ENCODE peak calls at places on chromosomes 5 and 9, in six cellular contexts. One of them, this sample, is unnamed. For H3K36me3, the result is how much of the 10 kb centered on the place peaks cover.

GRCh38 chr5:107930891-107931290 is 260.2 kb upstream of the EFNA5 start:
- DNase-seq in body of pancreas: no peak
- DNase-seq in NT2/D1: no peak
- DNase-seq in SJSA1: no peak
- DNase-seq in DND-41: no peak
- DNase-seq in psoas muscle: no peak
- DNase-seq in this sample: no peak

GRCh38 chr5:4228708-4229107 is 633.1 kb downstream of the IRX1 start:
- DNase-seq in body of pancreas: no peak
- DNase-seq in SJSA1: no peak
- DNase-seq in psoas muscle: no peak
- DNase-seq in NT2/D1: no peak
- DNase-seq in DND-41: no peak
- DNase-seq in this sample: no peak

GRCh38 chr5:117494208-117494607 is 919.6 kb upstream of the SEMA6A start:
- DNase-seq in psoas muscle: no peak
- DNase-seq in NT2/D1: no peak
- DNase-seq in SJSA1: no peak
- DNase-seq in DND-41: no peak
- DNase-seq in body of pancreas: no peak
- DNase-seq in this sample: no peak

GRCh38 chr5:120610145-120610544 is 146.0 kb downstream of the PRR16 start:
- DNase-seq in DND-41: no peak
- DNase-seq in body of pancreas: no peak
- DNase-seq in SJSA1: no peak
- DNase-seq in NT2/D1: no peak
- DNase-seq in psoas muscle: no peak
- DNase-seq in this sample: no peak

GRCh38 chr9:128098017-128098935 is 29.3 kb downstream of the PTGES2 start:
- DNase-seq in NT2/D1: peak
- DNase-seq in SJSA1: peak
- DNase-seq in psoas muscle: peak
- DNase-seq in DND-41: peak
- DNase-seq in body of pancreas: peak
- DNase-seq in this sample: peak

GRCh38 chr9:2281031-2281802 is 266.1 kb downstream of the SMARCA2 start:
- DNase-seq in psoas muscle: no peak
- DNase-seq in SJSA1: no peak
- DNase-seq in NT2/D1: peak
- DNase-seq in body of pancreas: no peak
- DNase-seq in DND-41: no peak
- DNase-seq in this sample: no peak

GRCh38 chr5:96699186-96699820 is 37.1 kb downstream of the CAST start:
- DNase-seq in DND-41: no peak
- DNase-seq in psoas muscle: no peak
- DNase-seq in SJSA1: no peak
- DNase-seq in body of pancreas: no peak
- DNase-seq in NT2/D1: no peak
- DNase-seq in this sample: no peak

GRCh38 chr5:177444106-177445051 is 2.2 kb upstream of the PRR7 start:
- DNase-seq in DND-41: no peak
- DNase-seq in psoas muscle: no peak
- DNase-seq in body of pancreas: no peak
- DNase-seq in SJSA1: no peak
- DNase-seq in NT2/D1: no peak
- DNase-seq in this sample: peak

GRCh38 chr5:2207966-2208544 is 325.3 kb upstream of the IRX4 start:
- DNase-seq in psoas muscle: no peak
- DNase-seq in body of pancreas: peak
- DNase-seq in DND-41: no peak
- DNase-seq in SJSA1: peak
- DNase-seq in NT2/D1: peak
- DNase-seq in this sample: no peak

GRCh38 chr5:178116406-178116885 is 3.1 kb downstream of the N4BP3 start:
- DNase-seq in body of pancreas: no peak
- DNase-seq in NT2/D1: no peak
- DNase-seq in psoas muscle: no peak
- DNase-seq in SJSA1: peak
- DNase-seq in DND-41: peak
- DNase-seq in this sample: peak

GRCh38 chr9:129027685-129028191 is 393 bp downstream of the SH3GLB2 start:
- DNase-seq in SJSA1: no peak
- DNase-seq in NT2/D1: peak
- DNase-seq in body of pancreas: peak
- DNase-seq in psoas muscle: no peak
- DNase-seq in DND-41: peak
- DNase-seq in this sample: no peak

GRCh38 chr5:39102684-39103155 is 28.5 kb upstream of the RICTOR start:
- DNase-seq in NT2/D1: no peak
- DNase-seq in body of pancreas: no peak
- DNase-seq in SJSA1: no peak
- DNase-seq in DND-41: no peak
- DNase-seq in psoas muscle: no peak
- DNase-seq in this sample: no peak

GRCh38 chr9:134429481-134429880 is 103.2 kb downstream of the RXRA start:
- DNase-seq in body of pancreas: no peak
- DNase-seq in NT2/D1: no peak
- DNase-seq in SJSA1: no peak
- DNase-seq in psoas muscle: no peak
- DNase-seq in DND-41: no peak
- DNase-seq in this sample: no peak

GRCh38 chr9:19116391-19116790 is 10.9 kb downstream of the PLIN2 start:
- DNase-seq in NT2/D1: no peak
- DNase-seq in body of pancreas: no peak
- DNase-seq in psoas muscle: peak
- DNase-seq in SJSA1: no peak
- DNase-seq in DND-41: no peak
- DNase-seq in this sample: no peak

GRCh38 chr5:29389993-29390392 is 1803.5 kb upstream of the CDH6 start:
- DNase-seq in SJSA1: no peak
- DNase-seq in NT2/D1: no peak
- DNase-seq in body of pancreas: no peak
- DNase-seq in psoas muscle: no peak
- DNase-seq in DND-41: no peak
- DNase-seq in this sample: no peak

GRCh38 chr9:5562806-5563416 is 52.6 kb downstream of the PDCD1LG2 start:
- DNase-seq in psoas muscle: no peak
- DNase-seq in body of pancreas: no peak
- DNase-seq in NT2/D1: no peak
- DNase-seq in DND-41: no peak
- DNase-seq in SJSA1: no peak
- DNase-seq in this sample: no peak

GRCh38 chr9:127970401-127971313 is 10.1 kb downstream of the EEIG1 start:
- DNase-seq in psoas muscle: no peak
- DNase-seq in body of pancreas: no peak
- DNase-seq in DND-41: no peak
- DNase-seq in SJSA1: no peak
- DNase-seq in NT2/D1: no peak
- DNase-seq in this sample: peak

GRCh38 chr9:128505414-128505765 is 871 bp downstream of the GLE1 start:
- DNase-seq in DND-41: no peak
- DNase-seq in NT2/D1: no peak
- DNase-seq in psoas muscle: no peak
- DNase-seq in SJSA1: no peak
- DNase-seq in body of pancreas: no peak
- DNase-seq in this sample: no peak

GRCh38 chr9:127634021-127634420 is 21.9 kb downstream of the STXBP1 start:
- DNase-seq in psoas muscle: no peak
- DNase-seq in NT2/D1: no peak
- DNase-seq in body of pancreas: no peak
- DNase-seq in DND-41: no peak
- DNase-seq in SJSA1: no peak
- DNase-seq in this sample: no peak

GRCh38 chr9:134536101-134536900 is 105.3 kb upstream of the COL5A1 start:
- DNase-seq in SJSA1: peak
- DNase-seq in psoas muscle: peak
- DNase-seq in NT2/D1: no peak
- DNase-seq in body of pancreas: no peak
- DNase-seq in DND-41: no peak
- DNase-seq in this sample: no peak

GRCh38 chr9:71725590-71726338 is 42.5 kb downstream of the CEMIP2 start:
- DNase-seq in DND-41: no peak
- DNase-seq in SJSA1: no peak
- DNase-seq in body of pancreas: no peak
- DNase-seq in NT2/D1: no peak
- DNase-seq in psoas muscle: no peak
- DNase-seq in this sample: no peak

GRCh38 chr9:78238061-78239038 is 2.5 kb downstream of the CEP78 start:
- DNase-seq in psoas muscle: no peak
- DNase-seq in NT2/D1: no peak
- DNase-seq in DND-41: no peak
- DNase-seq in SJSA1: no peak
- DNase-seq in body of pancreas: no peak
- DNase-seq in this sample: peak

GRCh38 chr5:151895660-151896040 is 29.0 kb downstream of the GLRA1 start:
- DNase-seq in DND-41: no peak
- DNase-seq in NT2/D1: no peak
- DNase-seq in body of pancreas: no peak
- DNase-seq in SJSA1: peak
- DNase-seq in psoas muscle: no peak
- DNase-seq in this sample: no peak

GRCh38 chr9:121783126-121783522 is 131.7 kb downstream of the DAB2IP start:
- DNase-seq in NT2/D1: no peak
- DNase-seq in psoas muscle: no peak
- DNase-seq in body of pancreas: no peak
- DNase-seq in DND-41: no peak
- DNase-seq in SJSA1: no peak
- DNase-seq in this sample: no peak

GRCh38 chr5:153712946-153713345 is 222.5 kb downstream of the GRIA1 start:
- DNase-seq in body of pancreas: no peak
- DNase-seq in psoas muscle: no peak
- DNase-seq in SJSA1: no peak
- DNase-seq in DND-41: no peak
- DNase-seq in NT2/D1: no peak
- DNase-seq in this sample: no peak

DNA sequence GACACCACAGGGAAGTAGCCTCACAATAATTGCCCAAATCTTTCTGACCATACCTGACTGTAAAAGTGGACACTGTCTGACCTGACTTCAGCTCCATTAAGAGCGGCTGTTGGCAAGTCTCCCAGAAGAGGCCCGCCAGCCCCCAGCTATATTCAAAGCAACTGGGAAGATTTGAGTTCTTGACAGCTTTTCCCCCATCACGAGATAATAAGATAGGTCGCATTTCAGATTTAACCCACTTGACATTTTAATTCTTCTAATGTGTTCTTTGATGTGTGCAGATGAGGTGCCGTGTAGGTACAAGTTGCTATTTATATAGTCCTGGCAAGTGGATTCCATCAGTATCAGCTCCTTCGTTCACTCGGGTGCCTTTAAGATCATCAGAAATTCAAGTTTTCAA is 345.7 kb downstream of the DRD1 start:
- DNase-seq in psoas muscle: no peak
- DNase-seq in NT2/D1: no peak
- DNase-seq in DND-41: no peak
- DNase-seq in body of pancreas: no peak
- DNase-seq in SJSA1: no peak
- DNase-seq in this sample: no peak
- H3K36me3 ChIP-seq in psoas muscle: under half
- H3K36me3 ChIP-seq in NT2/D1: under half
- H3K36me3 ChIP-seq in DND-41: under half
- H3K36me3 ChIP-seq in body of pancreas: under half
- H3K36me3 ChIP-seq in SJSA1: under half
- H3K36me3 ChIP-seq in this sample: under half

DNA sequence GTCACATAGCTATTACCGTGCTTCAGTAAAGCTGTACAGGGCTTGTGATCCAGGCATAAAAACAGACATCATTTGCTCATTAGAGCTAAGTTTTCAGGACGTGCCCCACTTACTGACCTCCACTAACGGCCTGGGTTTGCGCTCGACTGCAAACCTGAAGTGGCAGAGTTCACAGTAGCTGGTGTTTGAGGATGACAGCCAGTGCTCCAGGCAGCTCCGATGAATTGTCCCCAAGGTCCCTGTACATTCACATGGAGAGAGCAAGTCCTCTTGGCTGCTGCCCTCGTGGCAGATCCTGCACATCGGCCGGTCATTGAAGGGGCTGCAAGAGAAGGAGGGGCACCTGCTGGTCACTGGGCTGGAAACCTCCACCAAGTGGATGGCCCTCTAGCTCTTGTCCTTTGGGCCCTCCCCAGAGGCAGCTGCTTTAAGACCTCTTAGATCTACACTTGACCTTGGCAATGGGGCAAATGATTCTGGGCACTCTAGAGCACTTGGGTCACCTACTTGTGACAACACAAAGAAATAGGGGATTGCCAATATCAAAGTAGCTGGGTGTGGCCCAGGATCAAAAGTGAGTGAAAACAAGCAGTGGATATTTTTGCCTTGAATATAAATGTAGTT is 115.4 kb downstream of the MARCHF3 start:
- DNase-seq in NT2/D1: no peak
- DNase-seq in psoas muscle: no peak
- DNase-seq in body of pancreas: no peak
- DNase-seq in DND-41: no peak
- DNase-seq in SJSA1: no peak
- DNase-seq in this sample: no peak
- H3K36me3 ChIP-seq in NT2/D1: under half
- H3K36me3 ChIP-seq in psoas muscle: under half
- H3K36me3 ChIP-seq in body of pancreas: under half
- H3K36me3 ChIP-seq in DND-41: under half
- H3K36me3 ChIP-seq in SJSA1: under half
- H3K36me3 ChIP-seq in this sample: under half

DNA sequence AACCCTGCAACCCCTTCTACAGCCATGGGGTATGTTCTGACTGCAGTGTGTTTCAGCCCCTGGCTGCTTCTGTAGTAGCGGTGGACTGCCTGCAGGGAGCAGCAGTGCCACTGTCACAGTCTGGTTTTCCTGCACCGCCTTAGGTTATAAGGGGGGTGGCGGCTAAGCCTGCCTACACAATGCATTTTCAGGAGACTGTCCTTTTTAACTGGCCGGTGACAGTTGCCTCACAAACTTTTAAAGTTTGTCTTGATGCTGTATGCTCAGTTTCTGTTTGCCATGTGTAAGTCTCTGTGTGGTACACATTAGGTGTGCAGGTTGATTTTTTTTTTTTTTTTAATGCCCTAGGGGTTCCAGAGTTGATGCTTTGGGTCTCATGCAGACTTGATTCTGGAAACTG is 53.0 kb downstream of the NUP214 start:
- DNase-seq in psoas muscle: peak
- DNase-seq in body of pancreas: peak
- DNase-seq in NT2/D1: peak
- DNase-seq in SJSA1: peak
- DNase-seq in DND-41: peak
- DNase-seq in this sample: peak
- H3K36me3 ChIP-seq in psoas muscle: under half
- H3K36me3 ChIP-seq in body of pancreas: under half
- H3K36me3 ChIP-seq in NT2/D1: half or more
- H3K36me3 ChIP-seq in SJSA1: half or more
- H3K36me3 ChIP-seq in DND-41: half or more
- H3K36me3 ChIP-seq in this sample: half or more

DNA sequence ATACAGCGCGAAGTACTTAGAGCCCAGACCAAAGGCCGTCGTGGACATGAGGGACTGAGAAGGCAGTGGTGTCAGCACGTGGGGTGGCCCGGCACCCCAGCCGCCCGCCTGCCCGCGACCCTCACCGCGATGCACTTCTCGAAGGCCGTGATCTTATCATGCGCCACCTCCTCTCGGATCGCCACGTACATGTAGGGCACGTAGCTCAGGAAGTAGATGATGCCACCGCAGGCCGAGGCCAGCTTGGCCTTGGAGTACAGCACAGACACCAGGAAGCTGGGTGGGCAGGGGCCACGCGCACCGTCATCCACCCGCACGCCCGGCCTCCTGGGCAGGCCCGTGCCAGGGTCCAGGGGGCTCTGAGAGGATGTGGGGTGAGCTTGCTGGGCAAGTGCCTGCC is 11.0 kb downstream of the ABCA2 start:
- DNase-seq in SJSA1: no peak
- DNase-seq in psoas muscle: no peak
- DNase-seq in DND-41: no peak
- DNase-seq in NT2/D1: no peak
- DNase-seq in body of pancreas: no peak
- DNase-seq in this sample: no peak
- H3K36me3 ChIP-seq in SJSA1: under half
- H3K36me3 ChIP-seq in psoas muscle: under half
- H3K36me3 ChIP-seq in DND-41: under half
- H3K36me3 ChIP-seq in NT2/D1: under half
- H3K36me3 ChIP-seq in body of pancreas: under half
- H3K36me3 ChIP-seq in this sample: under half

This sample was measured in CD4-positive, CD25-positive, alpha-beta regulatory T cell.